ENCODE peak calls at places on chromosomes 6 and 20, in ten cellular contexts. N is NCI-H510A treated with DMSO at 0.1 percent for 48 hours; I is stimulated activated CD8-positive, alpha-beta memory T cell treated with anti-CD3 and anti-CD28 coated beads, Interleukin-2, amount 100 ng/mL, for 48 hours; S is KBM-7; E is stimulated activated naive B cell treated with anti-CD40 and anti-IgM and Interleukin-4, amounts not matched to agents 10 μg/mL and 1 μg/mL and 100 μg/mL, for 72 hours; U is NCI-H187 treated with DMSO at 0.1 percent for 48 hours; D is ureter; L is mammary epithelial cell; B is memory B cell; R is GM19239. Y is an unnamed sample.

GRCh38 chr6:160297310-160297709 is 38.7 kb upstream of the SLC22A2 start:
- DNase-seq in N (no peak), I (no peak), S (no peak), E (no peak), U (no peak), D (no peak), L (no peak), B (no peak), R (no peak), Y (no peak)

GRCh38 chr6:119243657-119244056 is 105.9 kb downstream of the MAN1A1 start:
- DNase-seq in N (no peak), I (no peak), S (no peak), E (no peak), U (no peak), D (no peak), L (no peak), B (no peak), R (no peak), Y (no peak)

GRCh38 chr6:57182017-57182432 is 9.9 kb downstream of the BAG2 start:
- DNase-seq in N (no peak), I (no peak), S (no peak), E (no peak), U (no peak), D (no peak), L (no peak), B (no peak), R (no peak), Y (no peak)

GRCh38 chr6:140636698-140637402 is 1262.4 kb upstream of the CITED2 start:
- DNase-seq in N (peak), I (no peak), S (no peak), E (no peak), U (peak), D (no peak), L (no peak), B (no peak), R (no peak), Y (no peak)

GRCh38 chr6:137451926-137452325 is 42.3 kb downstream of the OLIG3 start:
- DNase-seq in N (no peak), I (no peak), S (no peak), E (no peak), U (no peak), D (no peak), L (no peak), B (no peak), R (no peak), Y (no peak)

GRCh38 chr6:40286721-40287120 is 300.4 kb downstream of the LRFN2 start:
- DNase-seq in N (no peak), I (no peak), S (no peak), E (no peak), U (no peak), D (no peak), L (no peak), B (no peak), R (no peak), Y (no peak)

GRCh38 chr20:24780648-24781047 is 168.4 kb upstream of the CST7 start:
- DNase-seq in N (no peak), I (no peak), S (no peak), E (no peak), U (no peak), D (no peak), L (no peak), B (no peak), R (no peak), Y (no peak)

GRCh38 chr20:36932476-36933426 is 18.8 kb downstream of the SAMHD1 start:
- DNase-seq in N (no peak), I (no peak), S (no peak), E (no peak), U (no peak), D (no peak), L (no peak), B (no peak), R (no peak), Y (no peak)

GRCh38 chr6:2999005-2999620 is 581 bp upstream of the NQO2 start:
- DNase-seq in N (peak), I (peak), S (peak), E (no peak), U (no peak), D (no peak), L (peak), B (no peak), R (no peak), Y (no peak)

GRCh38 chr6:33607784-33608161 is 13.3 kb upstream of the ITPR3 start:
- DNase-seq in N (no peak), I (no peak), S (no peak), E (no peak), U (no peak), D (no peak), L (no peak), B (peak), R (no peak), Y (peak)

GRCh38 chr6:4130357-4130987 is 4.9 kb downstream of the ECI2 start:
- DNase-seq in N (peak), I (no peak), S (no peak), E (no peak), U (no peak), D (peak), L (no peak), B (no peak), R (no peak), Y (no peak)

GRCh38 chr6:48764261-48764660 is 653.3 kb upstream of the PTCHD4 start:
- DNase-seq in N (no peak), I (no peak), S (no peak), E (no peak), U (no peak), D (no peak), L (no peak), B (no peak), R (no peak), Y (no peak)

GRCh38 chr6:99282479-99283062 is 66.9 kb downstream of the FAXC start:
- DNase-seq in N (peak), I (no peak), S (peak), E (no peak), U (no peak), D (no peak), L (peak), B (no peak), R (no peak), Y (no peak)

GRCh38 chr6:5308066-5308465 is 46.8 kb downstream of the FARS2 start:
- DNase-seq in N (no peak), I (no peak), S (no peak), E (no peak), U (no peak), D (no peak), L (peak), B (no peak), R (no peak), Y (no peak)

GRCh38 chr20:420721-421574 is 12.8 kb downstream of the RBCK1 start:
- DNase-seq in N (no peak), I (no peak), S (no peak), E (no peak), U (peak), D (no peak), L (no peak), B (no peak), R (no peak), Y (peak)

GRCh38 chr6:162770955-162771354 is 43.2 kb downstream of the PACRG start:
- DNase-seq in N (no peak), I (no peak), S (no peak), E (no peak), U (no peak), D (no peak), L (no peak), B (no peak), R (no peak), Y (no peak)

GRCh38 chr6:111809264-111809663 is 64.0 kb downstream of the FYN start:
- DNase-seq in N (no peak), I (no peak), S (no peak), E (no peak), U (no peak), D (no peak), L (no peak), B (no peak), R (no peak), Y (no peak)

GRCh38 chr6:154510144-154510905 is at the start of gene CNKSR3:
- DNase-seq in N (peak), I (peak), S (peak), E (peak), U (peak), D (peak), L (peak), B (no peak), R (peak), Y (peak)

GRCh38 chr6:73585566-73586415 is 65.0 kb upstream of the EEF1A1 start:
- DNase-seq in N (peak), I (no peak), S (peak), E (peak), U (no peak), D (peak), L (peak), B (peak), R (no peak), Y (peak)

GRCh38 chr6:116221067-116221466 is 32.8 kb downstream of the TSPYL4 start:
- DNase-seq in N (no peak), I (no peak), S (no peak), E (no peak), U (no peak), D (no peak), L (no peak), B (no peak), R (no peak), Y (no peak)

GRCh38 chr6:157229733-157230132 is 93.6 kb downstream of the TMEM242 start:
- DNase-seq in N (peak), I (no peak), S (no peak), E (no peak), U (peak), D (no peak), L (no peak), B (no peak), R (no peak), Y (no peak)

GRCh38 chr20:36084897-36085617 is 69.5 kb upstream of the EPB41L1 start:
- DNase-seq in N (no peak), I (no peak), S (peak), E (no peak), U (no peak), D (no peak), L (peak), B (no peak), R (no peak), Y (no peak)

GRCh38 chr6:131159578-131159977 is 24.3 kb downstream of the AKAP7 start:
- DNase-seq in N (no peak), I (no peak), S (no peak), E (no peak), U (no peak), D (no peak), L (peak), B (no peak), R (no peak), Y (no peak)

GRCh38 chr20:57361517-57361916 is 10.5 kb downstream of the RAE1 start:
- DNase-seq in N (no peak), I (no peak), S (no peak), E (no peak), U (no peak), D (no peak), L (peak), B (no peak), R (no peak), Y (no peak)

GRCh38 chr6:149923327-149923986 is 536 bp upstream of the RAET1G start:
- DNase-seq in N (no peak), I (no peak), S (no peak), E (no peak), U (no peak), D (peak), L (no peak), B (no peak), R (no peak), Y (no peak)

GRCh38 chr20:20489054-20489453 is 121.2 kb downstream of the INSM1 start:
- DNase-seq in N (no peak), I (no peak), S (no peak), E (no peak), U (no peak), D (no peak), L (no peak), B (no peak), R (no peak), Y (peak)

GRCh38 chr6:168231393-168231957 is 88.1 kb downstream of the DACT2 start:
- DNase-seq in N (no peak), I (no peak), S (no peak), E (no peak), U (no peak), D (no peak), L (no peak), B (no peak), R (no peak), Y (no peak)

GRCh38 chr6:39153766-39154397 is 38.9 kb upstream of the SAYSD1 start:
- DNase-seq in N (no peak), I (no peak), S (no peak), E (no peak), U (no peak), D (no peak), L (no peak), B (no peak), R (no peak), Y (no peak)

GRCh38 chr20:52622086-52622485 is 350.1 kb upstream of the TSHZ2 start:
- DNase-seq in N (no peak), I (no peak), S (no peak), E (no peak), U (no peak), D (no peak), L (no peak), B (no peak), R (no peak), Y (no peak)

GRCh38 chr6:93900142-93900541 is 480.8 kb upstream of the EPHA7 start:
- DNase-seq in N (no peak), I (no peak), S (no peak), E (no peak), U (no peak), D (no peak), L (no peak), B (no peak), R (no peak), Y (no peak)

GRCh38 chr6:158660331-158660730 is 10.5 kb downstream of the SYTL3 start:
- DNase-seq in N (peak), I (no peak), S (peak), E (no peak), U (peak), D (peak), L (no peak), B (peak), R (peak), Y (peak)

GRCh38 chr6:47308223-47308567 is 1.5 kb downstream of the TNFRSF21 start:
- DNase-seq in N (no peak), I (no peak), S (peak), E (no peak), U (no peak), D (no peak), L (no peak), B (no peak), R (no peak), Y (no peak)

GRCh38 chr6:52547647-52548352 is 29.1 kb downstream of the TRAM2 start:
- DNase-seq in N (no peak), I (no peak), S (no peak), E (no peak), U (no peak), D (no peak), L (no peak), B (no peak), R (no peak), Y (no peak)

GRCh38 chr6:15754035-15754705 is 91.3 kb upstream of the DTNBP1 start:
- DNase-seq in N (no peak), I (no peak), S (peak), E (no peak), U (no peak), D (no peak), L (peak), B (no peak), R (no peak), Y (no peak)

GRCh38 chr6:154920502-154921200 is 74.5 kb upstream of the TIAM2 start:
- DNase-seq in N (no peak), I (no peak), S (no peak), E (no peak), U (no peak), D (no peak), L (no peak), B (no peak), R (no peak), Y (no peak)